ENCODE peak calls at places on chromosomes 5 and 9, in six cellular contexts. P, B, V, S, T and I are unnamed samples.

GRCh38 chr9:133994359-133995011 is 2.4 kb upstream of the VAV2 start:
- DNase-seq in B (peak; percentile 47), T (peak; percentile 52), P (peak; percentile 86), S (peak; percentile 89), V (peak; percentile 66), I (peak; percentile 82)

GRCh38 chr9:132832171-132832570 is 45.9 kb downstream of the AK8 start:
- DNase-seq in P (no peak), S (no peak), V (no peak), B (no peak), T (no peak), I (no peak)

GRCh38 chr9:33076031-33076359 is 479 bp downstream of the SMU1 start:
- DNase-seq in B (no peak), S (no peak), V (no peak), P (no peak), T (no peak), I (no peak)

GRCh38 chr9:87195306-87195705 is 248.0 kb upstream of the GAS1 start:
- DNase-seq in P (no peak), V (no peak), B (no peak), S (no peak), T (no peak), I (no peak)

GRCh38 chr9:36486933-36487481 is 85.7 kb upstream of the MELK start:
- DNase-seq in V (no peak), P (no peak), S (peak; percentile 78), B (peak; percentile 13), T (peak; percentile 19), I (peak; percentile 41)

GRCh38 chr5:143887901-143888648 is 76.1 kb downstream of the HMHB1 start:
- DNase-seq in T (no peak), B (peak; percentile 74), S (no peak), P (no peak), V (peak; percentile 69), I (no peak)

GRCh38 chr5:134547579-134547978 is 22.1 kb downstream of the JADE2 start:
- DNase-seq in T (no peak), S (no peak), B (peak; percentile 87), P (no peak), V (peak; percentile 93), I (no peak)

GRCh38 chr9:22237497-22238363 is 208.9 kb upstream of the DMRTA1 start:
- DNase-seq in V (peak; percentile 87), T (no peak), B (peak; percentile 74), P (peak; percentile 53), S (no peak), I (no peak)

GRCh38 chr5:9456435-9457042 is 89.3 kb downstream of the SEMA5A start:
- DNase-seq in S (no peak), B (peak; percentile 92), P (no peak), V (peak; percentile 74), T (no peak), I (no peak)

GRCh38 chr9:29966247-29966646 is 2393.0 kb upstream of the C9orf72 start:
- DNase-seq in T (no peak), S (no peak), P (no peak), V (no peak), B (no peak), I (no peak)

GRCh38 chr9:137350696-137351584 is 48.9 kb upstream of the NRARP start:
- DNase-seq in T (no peak), S (no peak), B (no peak), P (no peak), V (no peak), I (no peak)

GRCh38 chr5:175385691-175386360 is 58.2 kb downstream of the DRD1 start:
- DNase-seq in P (no peak), T (no peak), B (no peak), V (no peak), S (no peak), I (no peak)

DNA sequence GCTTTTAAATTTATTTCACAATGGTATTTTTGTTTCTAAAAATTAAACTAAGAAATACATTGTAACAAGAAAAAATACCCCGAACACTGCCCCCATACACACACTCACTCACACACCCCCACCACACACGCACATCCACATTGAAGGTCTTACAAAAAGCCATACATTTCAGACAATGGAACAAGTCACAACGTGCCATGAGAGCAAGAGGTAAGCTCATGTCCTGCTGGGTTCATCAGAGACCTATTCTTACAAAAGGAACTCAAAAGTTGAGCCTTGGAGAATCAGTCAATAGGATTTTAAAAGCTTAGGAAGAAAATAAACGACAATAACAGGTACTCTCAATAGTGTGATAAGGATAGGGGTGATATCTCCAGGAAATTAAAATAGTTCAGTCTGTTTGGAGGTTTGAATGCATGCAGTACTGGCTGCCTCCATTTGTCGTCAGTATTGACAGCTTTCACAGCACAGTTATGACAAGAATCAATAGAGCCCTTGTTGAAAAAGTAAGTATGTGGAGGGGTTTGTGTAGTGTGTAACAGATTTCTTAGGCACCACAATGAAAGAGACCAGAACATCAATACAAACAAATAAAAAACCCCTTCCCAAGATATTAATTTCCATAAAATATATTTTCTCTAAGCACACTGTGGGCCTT is 1826.2 kb upstream of the CDH6 start:
- DNase-seq in T (no peak), B (no peak), P (no peak), S (no peak), V (no peak), I (no peak)
- TF ChIP-seq CTCF in T (no peak), B (no peak), P (no peak), S (no peak), V (no peak), I (no peak)

DNA sequence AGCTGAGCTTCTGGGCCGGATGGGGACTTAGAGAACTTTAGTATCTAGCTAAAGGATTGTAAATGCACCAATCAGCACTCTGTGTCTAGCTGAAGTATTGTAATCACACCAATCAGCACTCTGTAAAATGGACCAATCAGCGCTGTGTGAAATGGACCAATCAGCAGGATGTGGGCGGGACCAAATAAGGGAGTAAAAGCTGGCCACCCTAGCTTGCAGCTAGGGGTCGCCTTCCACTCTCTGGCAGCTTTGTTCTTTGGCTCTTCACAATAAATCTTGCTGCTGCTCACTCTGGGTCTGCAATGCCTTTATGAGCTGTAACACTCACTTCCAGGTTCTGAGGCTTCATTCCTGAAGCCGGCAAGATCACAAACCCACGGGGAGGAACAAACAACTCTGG is 354.0 kb downstream of the PRR16 start:
- DNase-seq in B (no peak), S (no peak), P (no peak), V (no peak), T (no peak), I (no peak)
- TF ChIP-seq CTCF in B (no peak), S (no peak), P (no peak), V (no peak), T (no peak), I (no peak)

GRCh38 chr5:77645158-77645994 is 6.9 kb upstream of the OTP start:
- DNase-seq in P (peak; percentile 86), S (peak; percentile 49), T (no peak), V (no peak), B (no peak), I (peak; percentile 60)
- TF ChIP-seq CTCF in P (peak; percentile 92), S (peak; percentile 46), T (no peak), V (no peak), B (peak; percentile 7), I (no peak)

GRCh38 chr9:122464633-122465567 is 12.8 kb downstream of the OR1J1 start:
- DNase-seq in P (peak; percentile 68), S (peak; percentile 57), T (peak; percentile 81), V (peak; percentile 94), B (peak; percentile 85), I (peak; percentile 59)

GRCh38 chr9:122468735-122469134 is 9.0 kb downstream of the OR1J1 start:
- DNase-seq in P (no peak), V (peak; percentile 63), S (no peak), B (peak; percentile 94), T (no peak), I (no peak)

GRCh38 chr9:122463828-122464632 is 13.7 kb downstream of the OR1J1 start:
- DNase-seq in P (no peak), S (no peak), B (no peak), V (no peak), T (no peak), I (peak; percentile 5)
- TF ChIP-seq CTCF in P (no peak), S (no peak), B (peak; percentile 7), V (no peak), T (no peak), I (peak; percentile 15)